ENCODE peak calls at places on chromosomes 2 and 18, in six cellular contexts. M is HFF-Myc; D is effector memory CD4-positive, alpha-beta T cell; W is CD8-positive, alpha-beta memory T cell; X is PC-3; B is stomach. N is an unnamed sample.

GRCh38 chr2:150109028-150109427 is 378.4 kb downstream of the RND3 start:
- DNase-seq in B (no peak), M (no peak), X (no peak), W (no peak), D (no peak), N (no peak)

GRCh38 chr2:8024506-8024905 is 657.4 kb upstream of the ID2 start:
- DNase-seq in D (no peak), B (no peak), M (no peak), W (no peak), X (no peak), N (no peak)

GRCh38 chr18:42442661-42443060 is 487.6 kb downstream of the PIK3C3 start:
- DNase-seq in M (no peak), W (no peak), X (no peak), D (no peak), B (no peak), N (no peak)

GRCh38 chr2:234071664-234072063 is 21.2 kb downstream of the SPP2 start:
- DNase-seq in W (peak), M (no peak), X (no peak), D (no peak), B (no peak), N (no peak)

GRCh38 chr2:98709530-98709929 is 21.4 kb downstream of the MGAT4A start:
- DNase-seq in M (no peak), W (no peak), X (no peak), B (peak), D (no peak), N (no peak)

GRCh38 chr18:21389283-21389682 is 147.3 kb downstream of the GREB1L start:
- DNase-seq in D (no peak), B (no peak), M (no peak), W (no peak), X (no peak), N (no peak)

GRCh38 chr2:242020196-242021004 is 150.9 kb downstream of the RTP5 start:
- DNase-seq in B (no peak), M (no peak), D (no peak), X (no peak), W (no peak), N (no peak)

GRCh38 chr18:13471971-13472628 is 253.5 kb downstream of the LDLRAD4 start:
- DNase-seq in B (no peak), D (no peak), X (no peak), W (no peak), M (no peak), N (no peak)

GRCh38 chr2:234674781-234675201 is 177.9 kb upstream of the ARL4C start:
- DNase-seq in X (no peak), M (no peak), W (no peak), D (no peak), B (no peak), N (no peak)

GRCh38 chr2:40352321-40353099 is 99.4 kb downstream of the SLC8A1 start:
- DNase-seq in W (no peak), X (peak), B (no peak), M (no peak), D (no peak), N (no peak)

GRCh38 chr2:188276255-188276654 is 15.4 kb upstream of the GULP1 start:
- DNase-seq in M (no peak), D (no peak), X (no peak), W (no peak), B (no peak), N (no peak)

GRCh38 chr2:50691518-50691917 is 340.4 kb downstream of the NRXN1 start:
- DNase-seq in B (no peak), W (no peak), D (no peak), M (no peak), X (no peak), N (no peak)

GRCh38 chr2:138492160-138492559 is 9.4 kb upstream of the SPOPL start:
- DNase-seq in D (no peak), X (no peak), W (no peak), B (no peak), M (no peak), N (no peak)

GRCh38 chr2:147108553-147108952 is 736.3 kb upstream of the ACVR2A start:
- DNase-seq in W (no peak), X (peak), D (no peak), M (no peak), B (no peak), N (no peak)

GRCh38 chr2:18380316-18380715 is 180.1 kb downstream of the RDH14 start:
- DNase-seq in D (no peak), M (no peak), W (no peak), X (no peak), B (no peak), N (no peak)

GRCh38 chr2:68463287-68463877 is 3.7 kb downstream of the FBXO48 start:
- DNase-seq in X (peak), M (no peak), W (no peak), B (no peak), D (no peak), N (no peak)

GRCh38 chr18:6044773-6045172 is 149.5 kb upstream of the TMEM200C start:
- DNase-seq in X (no peak), W (no peak), M (no peak), D (no peak), B (no peak), N (no peak)

GRCh38 chr2:20048488-20049443 is 2.7 kb downstream of the LAPTM4A start:
- DNase-seq in D (no peak), M (no peak), B (no peak), X (no peak), W (no peak), N (no peak)

GRCh38 chr18:79485788-79486355 is 90.1 kb downstream of the NFATC1 start:
- DNase-seq in D (no peak), B (no peak), M (peak), X (peak), W (peak), N (no peak)
- H3K4me3 ChIP-seq in D (no peak), B (no peak), M (peak), X (no peak), W (no peak), N (no peak)

DNA sequence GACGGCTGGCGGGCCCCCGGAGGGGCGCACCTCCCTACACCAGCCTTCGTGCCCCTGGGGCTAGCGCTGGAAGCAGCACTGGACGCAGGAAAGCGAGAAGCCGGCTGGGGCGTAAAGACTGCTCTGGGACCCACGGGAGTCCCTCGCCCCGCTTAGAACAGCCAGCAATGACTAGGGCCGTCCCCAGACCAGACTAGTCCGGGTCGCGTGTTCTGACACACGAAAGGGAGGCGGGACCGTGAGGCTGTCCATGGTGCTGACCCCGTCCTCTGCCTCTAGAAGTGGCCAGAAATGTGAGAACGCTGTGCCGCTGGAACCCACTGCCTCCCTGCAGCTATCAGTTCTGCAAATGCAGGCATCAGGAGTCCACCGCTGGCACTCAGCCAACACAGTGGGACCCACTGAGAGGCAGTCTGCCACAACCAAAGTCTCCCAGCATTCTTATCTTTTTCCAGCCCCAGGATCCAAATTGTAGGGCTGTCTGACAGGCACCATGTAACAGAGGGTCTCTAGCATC is at the start of gene UCN:
- DNase-seq in B (no peak), X (no peak), W (no peak), M (no peak), D (no peak), N (no peak)
- H3K4me3 ChIP-seq in B (no peak), X (no peak), W (no peak), M (no peak), D (no peak), N (no peak)

GRCh38 chr2:54103454-54104314 is 11.7 kb upstream of the ACYP2 start:
- DNase-seq in M (peak), X (peak), B (peak), W (peak), D (peak), N (peak)
- H3K4me3 ChIP-seq in M (no peak), X (no peak), B (no peak), W (no peak), D (no peak), N (no peak)

GRCh38 chr2:181566643-181567042 is 90.3 kb downstream of the CERKL start:
- DNase-seq in M (no peak), X (no peak), B (no peak), D (no peak), W (no peak), N (no peak)

DNA sequence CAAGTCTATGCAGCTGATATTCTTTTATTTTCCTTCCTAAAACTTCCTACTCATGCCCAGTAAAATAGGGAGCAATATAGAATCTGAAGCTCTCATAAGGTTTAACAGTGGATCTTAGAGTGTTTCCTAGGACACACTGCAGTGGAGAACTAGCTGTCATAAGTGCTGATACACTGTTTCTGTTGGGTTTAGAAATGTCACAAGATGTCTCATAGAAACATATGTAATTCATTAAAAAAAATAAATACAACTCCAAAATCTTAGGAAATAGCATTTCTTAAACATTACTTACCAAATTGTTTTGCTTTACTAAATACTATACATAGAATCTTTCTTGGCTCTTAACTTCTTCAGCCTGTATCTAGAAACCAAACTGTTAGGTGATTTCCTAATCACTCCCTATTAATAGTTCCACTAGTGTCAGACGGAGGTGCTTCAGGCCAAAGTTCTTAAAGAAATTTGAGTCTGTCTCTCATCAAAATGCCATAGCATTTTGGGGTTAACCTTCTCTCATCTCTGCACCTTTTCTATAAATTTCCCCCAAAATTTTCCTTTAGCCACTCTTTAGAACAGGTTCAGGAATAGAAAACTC is 93.7 kb downstream of the CERKL start:
- DNase-seq in M (no peak), W (no peak), X (no peak), B (no peak), D (no peak), N (no peak)
- H3K4me3 ChIP-seq in M (no peak), W (no peak), X (no peak), B (no peak), D (no peak), N (no peak)

DNA sequence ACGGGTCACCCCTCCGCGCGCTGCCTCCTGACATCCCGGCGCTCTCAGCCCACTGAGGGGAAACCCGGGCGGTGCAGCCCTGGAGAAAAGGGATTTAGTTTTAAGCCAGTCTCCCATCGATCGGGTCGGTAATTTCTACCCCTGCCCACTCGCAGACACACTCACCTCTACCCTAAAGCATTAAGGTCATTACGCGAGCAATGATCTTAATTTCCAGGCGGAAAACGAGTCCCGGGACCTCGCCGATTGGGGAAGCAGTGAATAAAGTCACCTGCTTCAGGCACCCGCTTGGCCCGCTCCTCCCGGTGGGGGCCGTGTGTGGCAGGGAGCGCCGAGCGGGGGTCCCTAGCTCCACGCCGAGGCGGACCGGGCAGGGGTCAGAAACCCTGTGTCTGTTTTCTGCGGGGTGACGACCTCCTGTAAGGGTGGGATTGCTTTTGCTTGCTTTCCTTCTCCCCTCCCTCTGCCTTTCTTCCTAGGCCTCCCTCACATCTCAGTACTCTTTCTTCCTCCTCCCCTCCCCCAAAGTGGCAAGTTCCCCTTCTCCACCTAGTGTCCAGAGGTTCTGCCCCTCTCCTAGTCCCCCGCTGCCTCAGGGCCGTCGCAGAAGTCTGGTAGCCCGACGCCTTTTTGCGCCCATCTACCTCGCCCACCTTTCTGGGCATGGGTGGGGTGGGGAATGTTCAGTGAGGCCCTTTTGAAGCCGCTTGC is 142.6 kb downstream of the MEIS1 start:
- DNase-seq in B (no peak), W (no peak), M (no peak), D (no peak), X (no peak), N (no peak)
- H3K4me3 ChIP-seq in B (peak), W (no peak), M (no peak), D (no peak), X (peak), N (no peak)

GRCh38 chr2:176553685-176554106 is 284.5 kb downstream of the MTX2 start:
- DNase-seq in X (peak), D (no peak), B (peak), M (no peak), W (no peak), N (peak)
- H3K4me3 ChIP-seq in X (peak), D (peak), B (peak), M (peak), W (peak), N (peak)

DNA sequence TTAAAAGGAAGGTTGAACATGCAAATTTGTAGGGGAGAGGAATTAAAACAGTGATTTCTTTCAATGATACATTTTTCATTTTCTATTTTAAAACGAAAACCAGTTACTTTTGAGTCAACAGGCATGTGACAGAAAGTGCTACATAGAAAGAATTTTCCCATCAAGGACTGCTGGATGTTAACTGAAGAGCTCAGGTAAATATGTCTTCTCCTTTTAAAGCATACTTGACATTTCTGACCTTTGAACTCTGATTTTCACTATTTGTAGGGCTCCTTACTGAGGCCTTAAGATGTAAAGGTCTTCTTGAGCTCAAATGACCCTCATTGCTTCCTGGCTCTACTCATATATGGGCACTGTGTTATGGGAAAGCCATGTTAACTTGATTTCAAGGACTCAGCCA is 32.4 kb downstream of the FIGN start:
- DNase-seq in M (no peak), W (no peak), D (no peak), B (no peak), X (no peak), N (no peak)
- H3K4me3 ChIP-seq in M (no peak), W (no peak), D (no peak), B (no peak), X (no peak), N (no peak)

DNA sequence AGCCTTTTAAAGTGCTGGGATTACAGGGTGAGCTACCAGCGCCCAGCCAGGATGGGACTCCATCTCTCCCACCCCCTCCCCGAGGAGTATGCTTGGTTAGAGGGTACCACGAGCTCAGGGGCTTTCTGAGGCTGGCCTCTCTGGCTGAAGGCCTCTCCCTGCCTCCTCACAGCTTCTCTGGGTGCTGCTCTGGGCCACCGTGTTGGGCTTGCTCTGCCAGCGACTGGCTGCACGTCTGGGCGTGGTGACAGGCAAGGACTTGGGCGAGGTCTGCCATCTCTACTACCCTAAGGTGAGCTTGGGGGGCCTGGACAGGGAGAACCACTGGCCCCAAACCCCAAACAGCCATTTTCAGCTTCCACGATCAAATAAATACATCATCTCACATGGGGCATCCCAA is 2.9 kb downstream of the SLC11A1 start:
- DNase-seq in D (no peak), X (no peak), W (no peak), M (no peak), B (no peak), N (no peak)
- H3K4me3 ChIP-seq in D (no peak), X (no peak), W (no peak), M (no peak), B (no peak), N (no peak)

N was measured in GM06990.